ENCODE peak calls at places on chromosomes 6 and 20, in eight cellular contexts. E is fibroblast of lung, R is glutamatergic neuron, Z is astrocyte of the spinal cord, U is RPMI7951, T is neuronal stem cell, P is GM03348, J is HFF-Myc. A is an unnamed sample.

GRCh38 chr20:10731190-10731955 is 57.6 kb upstream of the JAG1 start:
- DNase-seq in R (no peak), Z (no peak), J (no peak), U (peak; percentile 37), E (peak; percentile 53), T (no peak), P (peak; percentile 14), A (peak; percentile 49)

GRCh38 chr20:39412091-39412490 is 449.9 kb downstream of the DHX35 start:
- DNase-seq in U (no peak), E (no peak), Z (no peak), T (no peak), P (no peak), R (no peak), J (no peak), A (no peak)

GRCh38 chr6:13846841-13847240 is 32.5 kb upstream of the MCUR1 start:
- DNase-seq in P (no peak), J (no peak), T (peak; percentile 60), U (no peak), Z (no peak), E (no peak), R (no peak), A (no peak)

GRCh38 chr6:100573169-100573568 is 108.4 kb upstream of the SIM1 start:
- DNase-seq in E (peak; percentile 54), R (no peak), U (peak; percentile 54), Z (peak; percentile 47), J (peak; percentile 16), P (peak; percentile 34), T (no peak), A (peak; percentile 65)

GRCh38 chr6:20565291-20565690 is 31.0 kb downstream of the CDKAL1 start:
- DNase-seq in P (no peak), Z (no peak), U (no peak), E (no peak), J (no peak), T (no peak), R (no peak), A (peak; percentile 4)

GRCh38 chr20:49445176-49445575 is 37.3 kb downstream of the KCNB1 start:
- DNase-seq in E (no peak), U (no peak), R (no peak), J (no peak), T (no peak), Z (no peak), P (no peak), A (no peak)

GRCh38 chr6:2948228-2949025 is 22.9 kb downstream of the SERPINB6 start:
- DNase-seq in E (no peak), T (no peak), P (no peak), J (no peak), U (no peak), R (no peak), Z (no peak), A (no peak)

GRCh38 chr20:41249371-41249770 is 68.2 kb downstream of the ZHX3 start:
- DNase-seq in J (peak; percentile 52), P (peak; percentile 82), T (peak; percentile 12), E (peak; percentile 88), R (no peak), U (peak; percentile 88), Z (peak; percentile 93), A (peak; percentile 87)

GRCh38 chr20:23151885-23152284 is 65.8 kb upstream of the CD93 start:
- DNase-seq in U (peak; percentile 62), R (no peak), J (no peak), E (no peak), T (no peak), Z (no peak), P (no peak), A (no peak)

GRCh38 chr6:35096129-35096852 is 44.8 kb downstream of the TCP11 start:
- DNase-seq in J (peak; percentile 59), E (peak; percentile 72), P (peak; percentile 75), U (peak; percentile 90), Z (peak; percentile 66), T (no peak), R (no peak), A (peak; percentile 81)

GRCh38 chr6:55868910-55869479 is 6.4 kb downstream of the BMP5 start:
- DNase-seq in Z (peak; percentile 77), P (no peak), J (no peak), U (peak; percentile 58), T (no peak), R (no peak), E (no peak), A (peak; percentile 75)

GRCh38 chr20:8723296-8723695 is 345.6 kb upstream of the PLCB4 start:
- DNase-seq in R (no peak), J (no peak), P (no peak), Z (no peak), E (no peak), T (no peak), U (no peak), A (no peak)

GRCh38 chr6:27688014-27688586 is 215.2 kb upstream of the ZNF184 start:
- DNase-seq in R (peak; percentile 82), P (peak; percentile 71), Z (peak; percentile 86), U (peak; percentile 85), T (peak; percentile 88), J (peak; percentile 96), E (peak; percentile 88), A (peak; percentile 91)

GRCh38 chr6:131635384-131636340 is 1.4 kb upstream of the ENPP3 start:
- DNase-seq in U (peak; percentile 6), R (no peak), J (no peak), T (no peak), P (no peak), Z (no peak), E (no peak), A (no peak)

GRCh38 chr20:62060631-62061541 is 4.8 kb downstream of the TAF4 start:
- DNase-seq in E (no peak), J (no peak), P (no peak), R (no peak), Z (no peak), U (no peak), T (no peak), A (no peak)

GRCh38 chr6:134031696-134032255 is 20.6 kb downstream of the SLC2A12 start:
- DNase-seq in U (peak; percentile 41), E (peak; percentile 41), R (no peak), T (no peak), Z (peak; percentile 73), P (peak; percentile 11), J (no peak), A (peak; percentile 68)

GRCh38 chr6:95091823-95092436 is 485.4 kb upstream of the MANEA start:
- DNase-seq in R (no peak), Z (peak; percentile 83), T (peak; percentile 45), E (peak; percentile 87), U (peak; percentile 32), J (peak; percentile 20), P (peak; percentile 13), A (peak; percentile 72)

GRCh38 chr6:15392182-15392581 is 146.3 kb downstream of the JARID2 start:
- DNase-seq in E (no peak), Z (no peak), J (no peak), R (no peak), P (no peak), U (no peak), T (no peak), A (no peak)

GRCh38 chr6:16248271-16248670 is 9.9 kb downstream of the GMPR start:
- DNase-seq in U (no peak), Z (no peak), R (no peak), P (no peak), J (no peak), E (no peak), T (no peak), A (no peak)

GRCh38 chr6:30720738-30721197 is 616 bp downstream of the TUBB start:
- DNase-seq in R (peak; percentile 81), U (peak; percentile 51), E (peak; percentile 39), J (no peak), T (no peak), P (peak; percentile 40), Z (no peak), A (peak; percentile 32)

A was measured in IMR-90.